ENCODE peak calls at places on chromosomes 7 and 10, in five cellular contexts. X, R, V, Y and Z are unnamed samples.

GRCh38 chr7:135510603-135511183 is 791 bp upstream of the CNOT4 start:
- DNase-seq in X (peak), R (no peak), V (no peak), Y (no peak), Z (peak)

GRCh38 chr7:87083865-87084519 is 24.5 kb upstream of the ELAPOR2 start:
- DNase-seq in X (no peak), R (peak), V (no peak), Y (no peak), Z (no peak)

GRCh38 chr7:140017543-140017942 is 45.2 kb downstream of the PARP12 start:
- DNase-seq in X (no peak), R (no peak), V (no peak), Y (no peak), Z (no peak)

GRCh38 chr10:29675984-29676383 is 41.2 kb upstream of the SVIL start:
- DNase-seq in X (no peak), R (no peak), V (no peak), Y (no peak), Z (no peak)

GRCh38 chr10:689433-690226 is at the start of gene DIP2C:
- DNase-seq in X (no peak), R (peak), V (peak), Y (no peak), Z (peak)

GRCh38 chr7:75739796-75740672 is 1.3 kb upstream of the HIP1 start:
- DNase-seq in X (no peak), R (peak), V (no peak), Y (no peak), Z (no peak)

GRCh38 chr7:106693659-106694353 is 32.8 kb upstream of the CCDC71L start:
- DNase-seq in X (no peak), R (no peak), V (no peak), Y (no peak), Z (no peak)

GRCh38 chr10:112002191-112002590 is 181.4 kb downstream of the GPAM start:
- DNase-seq in X (no peak), R (no peak), V (no peak), Y (no peak), Z (no peak)

GRCh38 chr10:63738410-63738809 is 217.2 kb downstream of the REEP3 start:
- DNase-seq in X (no peak), R (peak), V (peak), Y (no peak), Z (no peak)

GRCh38 chr10:49089789-49090595 is 25.3 kb downstream of the VSTM4 start:
- DNase-seq in X (no peak), R (no peak), V (no peak), Y (no peak), Z (no peak)

GRCh38 chr10:86970152-86970886 is 2.0 kb downstream of the ADIRF start:
- DNase-seq in X (no peak), R (peak), V (peak), Y (no peak), Z (peak)

GRCh38 chr10:78549536-78549935 is 515.9 kb downstream of the RPS24 start:
- DNase-seq in X (no peak), R (no peak), V (no peak), Y (no peak), Z (peak)

GRCh38 chr10:11345224-11346054 is 266.0 kb downstream of the USP6NL start:
- DNase-seq in X (no peak), R (peak), V (peak), Y (no peak), Z (peak)

GRCh38 chr7:18558503-18558902 is 63.0 kb downstream of the HDAC9 start:
- DNase-seq in X (no peak), R (no peak), V (no peak), Y (no peak), Z (no peak)

GRCh38 chr7:90715067-90715466 is 118.9 kb downstream of the CDK14 start:
- DNase-seq in X (no peak), R (no peak), V (no peak), Y (no peak), Z (no peak)

GRCh38 chr7:32266932-32267475 is 196.8 kb upstream of the PDE1C start:
- DNase-seq in X (no peak), R (no peak), V (peak), Y (no peak), Z (no peak)